ENCODE peak calls at places on chromosomes 1 and 21, in seven cellular contexts. G is cardiac fibroblast, O is GM23248, F is AG10803, A is lower lobe of right lung, I is pancreas, N is BE2C. H is an unnamed sample.

GRCh38 chr1:21491483-21492170 is 17.6 kb upstream of the ALPL start:
- DNase-seq in G (peak), O (no peak), F (peak), A (no peak), I (no peak), N (no peak), H (no peak)

GRCh38 chr1:87058343-87058649 is 143.9 kb downstream of the HS2ST1 start:
- DNase-seq in G (no peak), O (peak), F (peak), A (no peak), I (no peak), N (no peak), H (no peak)

GRCh38 chr1:193827516-193827915 is 641.1 kb upstream of the B3GALT2 start:
- DNase-seq in G (no peak), O (no peak), F (no peak), A (no peak), I (no peak), N (no peak), H (no peak)

GRCh38 chr1:53112271-53112774 is 30.1 kb downstream of the SLC1A7 start:
- DNase-seq in G (peak), O (peak), F (peak), A (no peak), I (no peak), N (no peak), H (no peak)

GRCh38 chr1:211478376-211478775 is 13.6 kb downstream of the RD3 start:
- DNase-seq in G (no peak), O (no peak), F (no peak), A (no peak), I (no peak), N (no peak), H (no peak)

GRCh38 chr1:10253755-10254154 is 43.4 kb downstream of the KIF1B start:
- DNase-seq in G (peak), O (peak), F (peak), A (no peak), I (peak), N (no peak), H (no peak)

GRCh38 chr1:178954937-178955336 is 70.8 kb upstream of the FAM20B start:
- DNase-seq in G (no peak), O (no peak), F (no peak), A (no peak), I (no peak), N (no peak), H (no peak)

GRCh38 chr1:119870917-119871486 is 25.3 kb downstream of the ADAM30 start:
- DNase-seq in G (peak), O (peak), F (peak), A (peak), I (peak), N (peak), H (peak)

GRCh38 chr21:25457411-25457810 is 149.9 kb downstream of the MRPL39 start:
- DNase-seq in G (peak), O (peak), F (peak), A (no peak), I (no peak), N (no peak), H (no peak)

GRCh38 chr1:12177999-12178441 is 11.2 kb downstream of the TNFRSF1B start:
- DNase-seq in G (peak), O (peak), F (peak), A (peak), I (no peak), N (peak), H (peak)

GRCh38 chr1:8818325-8818775 is 910 bp upstream of the RERE start:
- DNase-seq in G (peak), O (peak), F (peak), A (no peak), I (peak), N (peak), H (no peak)

GRCh38 chr1:115324649-115325420 is 13.2 kb downstream of the NGF start:
- DNase-seq in G (no peak), O (no peak), F (peak), A (no peak), I (no peak), N (no peak), H (no peak)

GRCh38 chr1:50279622-50280320 is 143.5 kb downstream of the DMRTA2 start:
- DNase-seq in G (peak), O (peak), F (no peak), A (no peak), I (no peak), N (no peak), H (peak)

GRCh38 chr1:216523449-216524190 is 100.4 kb upstream of the USH2A start:
- DNase-seq in G (peak), O (peak), F (peak), A (no peak), I (no peak), N (no peak), H (no peak)

GRCh38 chr21:36041910-36042309 is 18.4 kb downstream of the SETD4 start:
- DNase-seq in G (no peak), O (no peak), F (no peak), A (no peak), I (no peak), N (no peak), H (no peak)

GRCh38 chr1:205354259-205354904 is 2.3 kb downstream of the KLHDC8A start:
- DNase-seq in G (peak), O (peak), F (peak), A (no peak), I (peak), N (peak), H (peak)

GRCh38 chr1:181812211-181812610 is 249.3 kb downstream of the ZNF648 start:
- DNase-seq in G (no peak), O (no peak), F (no peak), A (no peak), I (no peak), N (no peak), H (no peak)

GRCh38 chr1:1361982-1362423 is 3.6 kb upstream of the MXRA8 start:
- DNase-seq in G (peak), O (peak), F (peak), A (no peak), I (no peak), N (peak), H (no peak)

GRCh38 chr1:1360511-1361169 is 2.3 kb upstream of the MXRA8 start:
- DNase-seq in G (peak), O (peak), F (peak), A (no peak), I (peak), N (peak), H (peak)

GRCh38 chr1:1359316-1359667 is 937 bp upstream of the MXRA8 start:
- DNase-seq in G (peak), O (peak), F (peak), A (no peak), I (no peak), N (no peak), H (peak)

GRCh38 chr1:1359668-1360468 is 1.5 kb upstream of the MXRA8 start:
- DNase-seq in G (peak), O (peak), F (peak), A (no peak), I (peak), N (peak), H (peak)

GRCh38 chr1:1361233-1361981 is 3.1 kb upstream of the MXRA8 start:
- DNase-seq in G (no peak), O (no peak), F (no peak), A (no peak), I (peak), N (peak), H (no peak)
- H3K4me3 ChIP-seq in G (no peak), O (peak), F (peak), A (no peak), I (no peak), N (no peak), H (no peak)

GRCh38 chr1:156075158-156075557 is 7.1 kb downstream of the MEX3A start:
- DNase-seq in G (no peak), O (no peak), F (no peak), A (no peak), I (no peak), N (no peak), H (no peak)

GRCh38 chr1:156077430-156077760 is 4.9 kb downstream of the MEX3A start:
- DNase-seq in G (no peak), O (no peak), F (no peak), A (no peak), I (no peak), N (no peak), H (no peak)

GRCh38 chr1:156074661-156075060 is 7.6 kb downstream of the MEX3A start:
- DNase-seq in G (no peak), O (no peak), F (no peak), A (no peak), I (no peak), N (no peak), H (no peak)

GRCh38 chr1:156076609-156077429 is 5.4 kb downstream of the MEX3A start:
- DNase-seq in G (no peak), O (no peak), F (no peak), A (peak), I (peak), N (peak), H (peak)

DNA sequence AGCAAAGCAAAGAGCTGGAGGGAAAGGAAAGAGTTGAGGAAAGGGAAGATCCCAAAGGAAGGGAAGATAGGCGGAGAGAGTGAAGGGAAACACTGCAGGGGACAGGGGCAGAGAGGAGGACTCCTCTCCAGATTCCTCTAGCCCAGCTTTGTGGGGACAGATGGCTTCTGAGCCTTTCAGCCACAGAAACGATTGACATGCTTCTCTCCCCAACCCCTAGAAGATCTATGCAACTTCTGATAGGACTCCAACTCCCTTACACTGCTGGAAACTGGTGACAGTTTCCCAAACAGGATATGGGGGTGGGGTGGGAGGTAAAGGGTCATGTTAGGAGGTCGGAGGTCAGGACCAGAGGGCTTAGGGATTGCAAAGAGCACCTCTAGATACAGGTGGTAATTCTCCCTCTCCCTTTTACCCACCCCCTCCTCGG is 6.5 kb downstream of the MEX3A start:
- DNase-seq in G (no peak), O (no peak), F (no peak), A (no peak), I (no peak), N (no peak), H (no peak)
- H3K4me3 ChIP-seq in G (no peak), O (no peak), F (no peak), A (peak), I (peak), N (no peak), H (no peak)

DNA sequence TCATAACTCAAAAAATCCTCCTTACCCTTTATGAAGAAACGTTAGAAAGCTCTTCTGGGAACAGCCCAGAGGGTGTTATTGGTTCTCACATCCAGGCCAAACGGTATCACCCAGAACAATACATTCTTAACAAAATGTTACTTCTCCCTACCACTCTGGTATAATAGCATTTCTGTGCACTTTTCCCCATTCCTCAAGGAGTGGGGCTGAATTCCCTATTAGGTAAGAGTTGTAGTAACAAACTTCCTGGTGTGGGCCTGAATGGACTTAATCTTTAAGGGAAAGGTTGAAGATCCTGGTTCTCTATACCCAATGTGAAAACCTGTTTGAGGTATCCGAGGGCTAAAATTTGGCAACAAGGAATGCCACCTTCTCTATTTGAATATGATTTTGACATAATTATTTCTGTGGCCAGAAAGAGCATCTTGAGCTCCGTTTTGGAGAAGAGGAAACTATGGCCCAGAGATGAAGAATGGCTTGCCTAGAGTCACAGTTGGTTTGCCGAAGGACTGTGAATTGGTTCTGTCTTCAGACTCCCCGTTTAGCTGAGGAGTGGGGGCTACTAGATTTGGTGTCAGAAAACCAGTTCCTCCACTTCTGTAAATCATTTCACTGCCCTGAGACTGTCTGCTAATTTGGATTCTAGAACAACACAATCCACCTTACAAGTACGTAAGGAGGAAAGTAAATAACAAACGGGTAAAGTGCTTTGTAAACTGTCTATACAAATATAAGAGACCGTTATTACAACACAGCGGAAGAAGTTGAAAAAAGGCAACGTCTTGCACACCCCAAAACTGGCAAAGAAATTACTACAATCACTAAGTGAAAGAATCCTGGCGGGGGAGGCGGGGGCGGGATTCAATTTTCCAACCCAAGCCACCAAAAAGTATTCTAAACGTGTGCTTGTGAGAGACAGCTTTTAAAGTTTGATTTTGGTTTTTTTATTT is 2.3 kb downstream of the ANP32E start:
- DNase-seq in G (peak), O (peak), F (no peak), A (no peak), I (no peak), N (no peak), H (peak)
- H3K4me3 ChIP-seq in G (peak), O (peak), F (peak), A (peak), I (peak), N (peak), H (peak)

GRCh38 chr1:172612478-172612877 is 46.4 kb upstream of the FASLG start:
- DNase-seq in G (no peak), O (no peak), F (no peak), A (no peak), I (no peak), N (no peak), H (no peak)

GRCh38 chr1:172613294-172613693 is 45.6 kb upstream of the FASLG start:
- DNase-seq in G (no peak), O (peak), F (peak), A (no peak), I (no peak), N (no peak), H (no peak)

GRCh38 chr1:172616646-172617045 is 42.3 kb upstream of the FASLG start:
- DNase-seq in G (no peak), O (no peak), F (no peak), A (no peak), I (no peak), N (no peak), H (no peak)
- H3K4me3 ChIP-seq in G (no peak), O (no peak), F (no peak), A (no peak), I (no peak), N (no peak), H (no peak)

GRCh38 chr1:30083800-30084464 is 639.5 kb downstream of the MATN1 start:
- DNase-seq in G (peak), O (peak), F (peak), A (no peak), I (no peak), N (no peak), H (no peak)
- H3K4me3 ChIP-seq in G (no peak), O (peak), F (no peak), A (no peak), I (no peak), N (no peak), H (no peak)

DNA sequence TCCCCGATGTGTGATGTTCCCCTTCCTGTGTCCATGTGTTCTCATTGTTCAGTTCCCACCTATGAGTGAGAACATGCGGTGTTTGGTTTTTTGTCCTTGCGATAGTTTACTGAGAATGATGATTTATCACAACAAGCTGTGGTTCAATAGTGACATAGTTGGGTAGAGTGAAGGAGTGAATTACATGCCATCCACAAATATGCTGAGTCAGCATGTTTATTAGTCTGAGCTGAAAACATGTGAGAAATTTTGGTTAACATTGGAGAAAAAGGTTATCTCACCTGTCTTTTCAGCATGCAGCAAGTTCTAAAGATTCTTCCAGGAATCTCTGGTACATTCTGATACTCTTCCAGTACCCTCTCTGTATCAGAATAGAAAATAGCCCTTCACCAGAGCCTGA is 19.0 kb downstream of the OR2L3 start:
- DNase-seq in G (no peak), O (no peak), F (no peak), A (no peak), I (no peak), N (no peak), H (no peak)
- H3K4me3 ChIP-seq in G (no peak), O (no peak), F (no peak), A (no peak), I (no peak), N (no peak), H (no peak)

DNA sequence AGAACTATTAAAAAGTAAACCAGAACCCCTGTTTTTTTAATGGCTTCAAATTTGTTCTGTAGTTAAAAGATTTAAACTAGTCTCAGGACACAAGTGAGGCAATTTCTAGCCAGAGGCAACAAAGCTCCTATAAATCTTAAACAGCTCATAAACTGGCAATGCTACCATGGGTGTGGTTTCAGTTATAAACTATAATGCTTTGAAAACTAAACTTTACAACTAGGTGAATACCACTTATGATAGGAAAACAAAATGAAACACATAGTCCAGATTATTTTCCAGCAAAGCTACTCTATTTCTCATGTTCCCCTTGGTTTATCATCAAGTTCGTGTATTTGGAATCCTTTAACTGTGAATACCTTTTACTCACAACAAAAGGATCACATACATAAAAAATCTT is 282.5 kb downstream of the VAV3 start:
- DNase-seq in G (no peak), O (peak), F (peak), A (no peak), I (no peak), N (no peak), H (no peak)
- H3K4me3 ChIP-seq in G (no peak), O (peak), F (no peak), A (no peak), I (peak), N (no peak), H (no peak)

DNA sequence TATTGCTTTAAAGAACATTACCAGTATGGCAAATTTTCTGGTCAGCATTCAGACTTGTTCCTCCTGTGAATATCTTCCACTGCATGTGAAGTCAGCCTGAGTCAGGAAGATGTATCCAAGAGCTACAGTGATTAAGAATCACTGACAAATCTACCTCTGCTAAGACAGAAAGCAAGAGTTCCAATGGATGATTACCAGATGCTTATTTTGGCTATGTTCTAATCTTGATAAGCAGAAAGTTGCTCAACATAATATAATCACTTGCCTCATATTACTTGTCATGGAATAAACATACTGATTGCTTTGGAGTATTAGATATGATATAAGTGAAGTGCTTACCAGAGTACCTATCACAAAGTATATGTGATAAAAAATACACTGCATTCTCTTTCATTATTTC is 738.1 kb downstream of the ADGRL2 start:
- DNase-seq in G (no peak), O (peak), F (peak), A (no peak), I (no peak), N (no peak), H (no peak)
- H3K4me3 ChIP-seq in G (no peak), O (no peak), F (no peak), A (no peak), I (no peak), N (no peak), H (no peak)

DNA sequence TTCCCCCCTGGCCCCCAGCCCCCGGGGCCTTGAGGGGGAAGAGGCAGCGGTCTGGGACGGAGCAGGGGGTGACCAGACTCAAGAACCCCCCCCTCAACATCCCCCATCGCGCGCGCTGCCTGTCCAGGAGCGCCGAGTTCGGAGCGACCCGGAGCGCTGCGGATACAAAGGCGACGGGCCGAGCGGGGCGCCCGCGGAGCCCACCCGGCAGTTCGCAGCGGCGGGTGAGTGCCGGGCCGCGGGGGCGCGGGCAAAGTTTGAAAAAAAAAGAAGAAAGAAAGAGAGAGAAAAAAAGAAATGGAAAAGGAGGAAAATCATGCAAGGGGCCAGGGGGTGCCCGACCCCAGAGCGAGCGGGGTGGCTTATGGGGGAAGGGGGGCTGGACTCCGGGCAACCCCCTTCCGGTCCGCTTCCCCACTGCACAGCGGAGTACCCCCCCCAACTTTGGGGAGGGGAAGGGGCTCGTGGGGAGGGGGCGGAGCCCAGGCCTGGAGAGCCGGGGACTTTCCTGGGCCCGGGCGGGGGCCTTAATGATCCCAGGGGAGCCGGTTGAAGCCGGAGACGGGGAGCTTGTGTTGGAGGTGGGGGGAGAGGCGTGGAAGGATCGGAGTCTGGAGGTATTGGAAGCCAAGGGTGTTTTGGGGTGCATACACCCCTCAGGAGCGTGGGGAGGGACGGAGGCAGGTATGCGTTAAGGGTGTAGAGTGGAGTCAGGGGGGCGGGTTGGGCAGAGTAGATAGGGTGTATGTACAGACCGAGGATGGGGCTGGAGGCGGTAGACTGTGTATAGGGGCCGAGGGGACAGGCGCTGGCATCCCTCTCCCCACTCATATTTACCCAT is 502 bp downstream of the VANGL2 start:
- DNase-seq in G (no peak), O (no peak), F (no peak), A (no peak), I (peak), N (no peak), H (peak)
- H3K4me3 ChIP-seq in G (peak), O (no peak), F (no peak), A (peak), I (peak), N (peak), H (peak)

GRCh38 chr1:150256193-150256548 is 1.4 kb upstream of the CA14 start:
- DNase-seq in G (no peak), O (no peak), F (no peak), A (no peak), I (no peak), N (no peak), H (no peak)
- H3K4me3 ChIP-seq in G (no peak), O (peak), F (peak), A (peak), I (no peak), N (peak), H (no peak)

H was measured in thyroid gland.